ENCODE peak calls at places on chromosomes 1 and 21, in seven cellular contexts. I, J, Z, D, R, U and O are unnamed samples.
A peak's percentile ranks its signal among the peaks of the same experiment; 100 is the strongest.

GRCh38 chr1:119375366-119375765 is 6.8 kb downstream of the HAO2 start:
- DNase-seq in D (no peak), Z (no peak), U (no peak), R (no peak), J (no peak), I (no peak), O (no peak)

GRCh38 chr1:67618285-67619018 is 66.5 kb upstream of the GADD45A start:
- DNase-seq in U (peak; percentile 34), R (peak; percentile 92), J (no peak), I (no peak), D (no peak), Z (peak; percentile 80), O (peak; percentile 73)

GRCh38 chr1:244049142-244049968 is 1.7 kb upstream of the ZBTB18 start:
- DNase-seq in U (peak; percentile 41), D (peak; percentile 44), Z (peak; percentile 81), R (no peak), I (peak; percentile 61), J (no peak), O (peak; percentile 76)

GRCh38 chr1:186208405-186209129 is 166.5 kb downstream of the TPR start:
- DNase-seq in U (no peak), R (peak; percentile 52), Z (no peak), J (no peak), D (no peak), I (no peak), O (no peak)

GRCh38 chr1:34740161-34740875 is 14.5 kb upstream of the GJB5 start:
- DNase-seq in U (no peak), J (no peak), D (no peak), I (peak; percentile 68), R (no peak), Z (peak; percentile 40), O (no peak)

GRCh38 chr1:234943801-234944402 is 184.7 kb downstream of the TOMM20 start:
- DNase-seq in R (no peak), I (no peak), D (no peak), U (no peak), J (no peak), Z (no peak), O (no peak)

GRCh38 chr1:47399841-47400144 is 16.3 kb upstream of the FOXE3 start:
- DNase-seq in D (no peak), U (no peak), Z (no peak), R (no peak), I (no peak), J (no peak), O (no peak)

GRCh38 chr1:200684015-200684414 is 14.3 kb upstream of the DDX59 start:
- DNase-seq in R (no peak), J (no peak), Z (no peak), I (no peak), U (no peak), D (no peak), O (no peak)

GRCh38 chr21:38228115-38228514 is 28.7 kb upstream of the KCNJ15 start:
- DNase-seq in Z (no peak), R (no peak), U (no peak), D (no peak), I (peak; percentile 77), J (no peak), O (no peak)

GRCh38 chr1:101253976-101254660 is 17.3 kb downstream of the S1PR1 start:
- DNase-seq in I (no peak), J (no peak), U (no peak), D (no peak), Z (no peak), R (no peak), O (no peak)

GRCh38 chr1:14880456-14881316 is 272.9 kb upstream of the TMEM51 start:
- DNase-seq in D (no peak), I (no peak), J (peak; percentile 92), R (peak; percentile 47), U (no peak), Z (no peak), O (peak; percentile 32)

GRCh38 chr1:179228783-179229213 is 679 bp downstream of the ABL2 start:
- DNase-seq in J (no peak), I (peak; percentile 78), U (peak; percentile 32), D (peak; percentile 40), Z (peak; percentile 87), R (peak; percentile 21), O (peak; percentile 71)

GRCh38 chr1:162697140-162697895 is 65.1 kb downstream of the DDR2 start:
- DNase-seq in D (no peak), U (no peak), I (no peak), R (no peak), Z (no peak), J (no peak), O (no peak)

GRCh38 chr1:162695687-162696086 is 63.4 kb downstream of the DDR2 start:
- DNase-seq in D (no peak), J (no peak), Z (no peak), U (no peak), I (no peak), R (no peak), O (no peak)

GRCh38 chr1:162691999-162692575 is 59.8 kb downstream of the DDR2 start:
- DNase-seq in I (no peak), R (no peak), Z (no peak), D (no peak), J (no peak), U (no peak), O (no peak)

GRCh38 chr1:162696286-162696862 is 64.1 kb downstream of the DDR2 start:
- DNase-seq in Z (no peak), J (peak; percentile 98), I (peak; percentile 92), U (peak; percentile 51), D (peak; percentile 78), R (peak; percentile 99), O (peak; percentile 92)

DNA sequence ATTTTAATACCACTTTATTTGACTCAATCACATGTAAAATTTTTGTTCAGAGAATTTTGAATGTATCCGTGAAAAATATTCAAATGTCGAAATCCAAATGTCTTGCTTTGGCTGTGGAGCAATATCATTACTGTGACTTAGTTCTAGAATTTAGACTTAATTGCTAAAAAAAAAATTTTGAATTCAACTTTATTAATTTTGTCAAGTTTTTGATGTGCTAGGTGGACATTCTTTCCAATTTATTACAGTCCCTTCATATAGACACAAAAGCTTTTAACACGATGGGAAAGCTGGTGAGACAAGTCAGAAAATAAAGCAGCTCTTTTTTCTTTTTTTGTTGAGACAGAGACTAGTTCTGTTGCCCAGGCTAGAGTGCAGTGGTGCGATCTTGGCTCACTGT is 62.6 kb downstream of the DDR2 start:
- DNase-seq in Z (no peak), R (no peak), D (no peak), U (no peak), I (no peak), J (no peak), O (no peak)
- H3K27ac ChIP-seq in Z (no peak overlapping the region), R (no peak overlapping the region), D (peak overlapping the region; percentile 86), U (no peak overlapping the region), I (no peak overlapping the region), J (peak overlapping the region; percentile 68), O (no peak overlapping the region)

GRCh38 chr1:192524223-192524622 is 51.4 kb upstream of the RGS1 start:
- DNase-seq in R (peak; percentile 90), U (no peak), I (no peak), Z (no peak), J (no peak), D (no peak), O (no peak)

GRCh38 chr1:192518700-192519099 is 56.9 kb upstream of the RGS1 start:
- DNase-seq in J (no peak), U (no peak), R (no peak), Z (no peak), D (no peak), I (no peak), O (no peak)

GRCh38 chr1:192522673-192523072 is 52.9 kb upstream of the RGS1 start:
- DNase-seq in I (no peak), Z (no peak), D (no peak), R (no peak), J (no peak), U (no peak), O (no peak)

GRCh38 chr1:192516776-192517297 is 58.7 kb upstream of the RGS1 start:
- DNase-seq in U (no peak), I (no peak), D (no peak), Z (no peak), R (no peak), J (no peak), O (no peak)

GRCh38 chr1:192521734-192522133 is 53.8 kb upstream of the RGS1 start:
- DNase-seq in R (no peak), U (no peak), Z (no peak), J (no peak), D (no peak), I (no peak), O (peak; percentile 15)
- H3K27ac ChIP-seq in R (no peak overlapping the region), U (no peak overlapping the region), Z (peak overlapping the region; percentile 28), J (no peak overlapping the region), D (no peak overlapping the region), I (no peak overlapping the region), O (no peak overlapping the region)

DNA sequence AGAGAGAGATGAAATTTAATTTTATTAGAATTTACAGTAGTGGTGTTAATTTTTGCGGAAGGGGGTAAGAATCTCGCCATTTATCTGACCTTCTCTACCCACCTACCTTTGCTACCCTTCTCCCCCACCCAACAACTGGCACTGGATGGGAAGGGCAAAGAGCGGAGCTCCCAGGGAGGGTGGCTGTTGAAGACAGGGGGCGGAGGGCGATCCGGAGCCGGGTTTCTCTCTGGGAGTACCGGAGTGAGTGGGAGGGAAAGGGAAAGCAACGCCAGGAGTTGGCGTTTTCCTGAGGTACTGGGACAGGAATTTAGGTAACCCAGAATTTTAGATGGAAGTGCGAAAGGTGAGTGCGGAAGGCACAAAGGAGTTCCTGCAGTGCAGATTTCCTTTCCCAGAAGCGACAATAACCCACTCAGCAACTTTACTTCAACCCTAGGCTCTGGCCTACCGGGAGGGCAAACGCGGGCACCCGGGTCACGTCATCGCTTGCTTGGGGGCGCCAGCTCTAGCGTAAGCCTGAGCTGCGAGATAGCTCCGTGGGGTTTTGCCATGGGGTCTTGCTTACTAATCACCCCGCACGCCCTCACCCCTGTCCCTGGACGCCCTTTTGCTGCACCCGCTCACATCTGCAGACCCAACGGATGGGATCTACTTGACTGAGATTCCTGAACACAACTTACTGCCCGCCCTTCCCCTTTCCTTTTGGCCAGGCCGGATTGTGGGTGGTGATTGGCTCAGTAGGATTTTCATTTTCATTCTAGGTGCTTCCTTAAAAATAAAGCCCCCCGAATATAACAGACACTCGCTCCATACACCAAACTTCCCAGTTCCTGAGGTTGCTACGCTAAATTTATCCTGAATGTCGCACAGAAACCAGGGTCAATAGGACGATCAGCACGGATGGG is 413.0 kb upstream of the ESRRG start:
- DNase-seq in I (peak; percentile 58), J (no peak), R (no peak), Z (no peak), D (no peak), U (no peak), O (no peak)
- H3K27ac ChIP-seq in I (no peak overlapping the region), J (no peak overlapping the region), R (no peak overlapping the region), Z (no peak overlapping the region), D (peak overlapping the region; percentile 72), U (no peak overlapping the region), O (no peak overlapping the region)

DNA sequence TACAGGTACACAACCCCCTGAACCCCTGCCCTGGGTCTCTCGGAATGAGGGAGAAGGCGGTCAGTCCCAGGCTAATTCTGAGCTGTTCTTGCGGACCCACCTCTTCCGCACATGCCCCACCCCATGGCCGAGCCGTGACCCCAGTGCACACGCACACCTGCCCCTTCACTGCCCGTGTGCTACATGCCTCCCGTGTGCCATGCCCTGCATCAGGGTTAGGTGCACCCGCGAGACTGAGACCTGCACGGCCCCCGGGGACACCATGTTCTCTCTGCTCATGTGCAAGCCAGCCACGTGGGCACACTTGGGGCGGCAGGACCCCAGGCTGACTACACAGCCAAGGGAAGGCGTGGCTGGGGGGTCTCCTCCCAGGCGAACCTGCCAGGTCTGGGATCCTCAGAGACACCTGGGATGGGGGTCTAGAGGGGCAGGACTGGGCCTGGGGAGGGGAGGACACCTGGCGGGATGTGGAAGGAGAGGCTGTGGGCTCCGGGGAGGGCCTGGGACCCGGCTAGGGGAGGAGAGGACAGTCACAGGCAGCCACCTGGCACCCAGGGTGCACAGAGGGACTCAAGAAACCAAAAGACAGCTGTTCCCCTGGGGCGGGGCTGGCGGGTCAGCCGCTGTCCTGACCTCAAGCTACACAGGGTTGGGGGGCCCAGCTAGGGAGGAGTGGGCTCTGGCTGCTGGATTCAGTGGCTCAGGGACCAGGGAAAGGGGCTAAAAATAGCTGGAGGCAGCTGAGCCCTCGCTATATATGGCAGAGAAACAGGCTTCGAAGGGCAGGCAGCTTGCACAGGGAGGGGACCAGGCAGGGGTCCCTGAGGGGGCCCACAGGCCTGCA is 133.4 kb downstream of the CASZ1 start:
- DNase-seq in D (no peak), Z (no peak), J (no peak), U (no peak), R (no peak), I (no peak), O (no peak)
- H3K27ac ChIP-seq in D (peak overlapping the region; percentile 92), Z (no peak overlapping the region), J (no peak overlapping the region), U (peak overlapping the region; percentile 38), R (no peak overlapping the region), I (peak overlapping the region; percentile 69), O (peak overlapping the region; percentile 65)